ENCODE peak calls at places on chromosomes 13 and 19, in four cellular contexts. A, V, Y and E are unnamed samples.

GRCh38 chr19:1236566-1236965 is 1.2 kb downstream of the CBARP start:
- DNase-seq in Y (no peak), A (no peak), V (no peak), E (peak)

GRCh38 chr19:18951721-18952281 is 10.8 kb upstream of the HOMER3 start:
- DNase-seq in A (no peak), V (no peak), Y (no peak), E (no peak)

GRCh38 chr13:100019780-100020356 is 38.3 kb downstream of the ZIC2 start:
- DNase-seq in Y (peak), V (no peak), A (no peak), E (no peak)

GRCh38 chr19:11018743-11019142 is 57.9 kb downstream of the SMARCA4 start:
- DNase-seq in A (no peak), Y (no peak), V (no peak), E (no peak)

GRCh38 chr13:65679240-65679639 is 1550.9 kb downstream of the PCDH9 start:
- DNase-seq in A (no peak), Y (no peak), V (no peak), E (no peak)

GRCh38 chr19:39350156-39350555 is 7.9 kb downstream of the SAMD4B start:
- DNase-seq in V (no peak), A (no peak), Y (no peak), E (no peak)

GRCh38 chr19:56026769-56027168 is 40.2 kb downstream of the NLRP5 start:
- DNase-seq in A (no peak), Y (no peak), V (no peak), E (no peak)

GRCh38 chr19:40954573-40954972 is 36.5 kb upstream of the CYP2B6 start:
- DNase-seq in A (no peak), Y (peak), V (no peak), E (no peak)

GRCh38 chr13:48892311-48892710 is 83.4 kb upstream of the FNDC3A start:
- DNase-seq in A (no peak), V (no peak), Y (no peak), E (no peak)

GRCh38 chr13:59970847-59971246 is 192.9 kb downstream of the DIAPH3 start:
- DNase-seq in A (no peak), Y (peak), V (no peak), E (peak)

GRCh38 chr19:29836409-29836825 is 24.6 kb downstream of the CCNE1 start:
- DNase-seq in Y (no peak), V (no peak), A (no peak), E (no peak)

GRCh38 chr19:13417054-13417453 is 89.2 kb downstream of the CACNA1A start:
- DNase-seq in A (no peak), V (no peak), Y (no peak), E (no peak)

GRCh38 chr13:80873589-80873988 is 532.7 kb upstream of the SPRY2 start:
- DNase-seq in V (no peak), A (no peak), Y (no peak), E (no peak)

GRCh38 chr13:22102237-22102636 is 431.4 kb downstream of the FGF9 start:
- DNase-seq in Y (no peak), V (no peak), A (no peak), E (no peak)

GRCh38 chr13:90232291-90232690 is 1115.2 kb upstream of the MIR17HG start:
- DNase-seq in Y (peak), V (no peak), A (no peak), E (no peak)

GRCh38 chr19:492091-492531 is 4.2 kb upstream of the MADCAM1 start:
- DNase-seq in A (no peak), Y (peak), V (no peak), E (peak)

GRCh38 chr19:46429999-46430398 is 1.3 kb upstream of the PNMA8C start:
- DNase-seq in V (no peak), A (no peak), Y (no peak), E (no peak)

GRCh38 chr13:109028626-109029025 is 399.2 kb downstream of the MYO16 start:
- DNase-seq in A (no peak), V (no peak), Y (no peak), E (no peak)

GRCh38 chr13:52849727-52850395 is 1.4 kb upstream of the PCDH8 start:
- DNase-seq in Y (peak), V (no peak), A (no peak), E (peak)

GRCh38 chr13:36341718-36342117 is 4.5 kb downstream of the SPART start:
- DNase-seq in A (no peak), V (no peak), Y (no peak), E (no peak)

GRCh38 chr13:67285611-67286010 is 55.5 kb upstream of the PCDH9 start:
- DNase-seq in V (no peak), A (no peak), Y (no peak), E (no peak)

GRCh38 chr19:49431330-49431749 is 6.2 kb downstream of the GFY start:
- DNase-seq in V (no peak), A (no peak), Y (no peak), E (no peak)

GRCh38 chr13:40639226-40639681 is 27.2 kb downstream of the FOXO1 start:
- DNase-seq in V (no peak), Y (no peak), A (no peak), E (no peak)

GRCh38 chr19:18932216-18932841 is 8.7 kb downstream of the HOMER3 start:
- DNase-seq in V (peak), A (peak), Y (peak), E (peak)

GRCh38 chr13:39779337-39780270 is 124.1 kb downstream of the COG6 start:
- DNase-seq in A (peak), Y (no peak), V (peak), E (no peak)

GRCh38 chr19:5934779-5935472 is 20.9 kb downstream of the CAPS start:
- DNase-seq in A (no peak), V (no peak), Y (no peak), E (no peak)

GRCh38 chr13:46595136-46595917 is 42.4 kb downstream of the LRCH1 start:
- DNase-seq in A (no peak), Y (no peak), V (no peak), E (no peak)

GRCh38 chr13:103852036-103852435 is 785.8 kb upstream of the SLC10A2 start:
- DNase-seq in Y (no peak), A (no peak), V (no peak), E (no peak)

GRCh38 chr19:43476606-43477005 is 11.2 kb upstream of the LYPD3 start:
- DNase-seq in A (no peak), V (no peak), Y (no peak), E (no peak)

GRCh38 chr19:32642771-32643170 is 32.2 kb downstream of the ANKRD27 start:
- DNase-seq in V (peak), Y (no peak), A (peak), E (no peak)